ENCODE peak calls at places on chromosomes 3 and 15, in eight cellular contexts. R, C, N, L, V, Y, U and J are unnamed samples.

GRCh38 chr3:196969001-196969659 is 497 bp upstream of the PIGZ start:
- DNase-seq in R (peak; percentile 78), C (peak; percentile 84), N (peak; percentile 62), L (no peak), V (peak; percentile 67), Y (peak; percentile 54), U (no peak), J (peak; percentile 43)

GRCh38 chr3:139520028-139520737 is 19.4 kb downstream of the RBP1 start:
- DNase-seq in R (peak; percentile 46), C (peak; percentile 79), N (no peak), L (peak; percentile 47), V (peak; percentile 52), Y (no peak), U (peak; percentile 65), J (peak; percentile 15)

GRCh38 chr15:32987067-32987466 is 207.4 kb downstream of the FMN1 start:
- DNase-seq in R (no peak), C (no peak), N (no peak), L (no peak), V (no peak), Y (no peak), U (no peak), J (no peak)

GRCh38 chr15:75063338-75063737 is 39.9 kb downstream of the PPCDC start:
- DNase-seq in R (no peak), C (peak; percentile 43), N (no peak), L (no peak), V (no peak), Y (no peak), U (peak; percentile 62), J (no peak)

GRCh38 chr3:141152801-141153678 is 78.6 kb upstream of the PXYLP1 start:
- DNase-seq in R (no peak), C (peak; percentile 66), N (no peak), L (no peak), V (no peak), Y (peak; percentile 51), U (no peak), J (no peak)

GRCh38 chr3:188868803-188869202 is 303.0 kb upstream of the TPRG1 start:
- DNase-seq in R (no peak), C (no peak), N (no peak), L (peak; percentile 6), V (no peak), Y (no peak), U (no peak), J (no peak)

GRCh38 chr3:151962891-151963290 is 89.4 kb downstream of the SUCNR1 start:
- DNase-seq in R (no peak), C (no peak), N (no peak), L (no peak), V (no peak), Y (no peak), U (no peak), J (no peak)

GRCh38 chr3:129003578-129004112 is 2.5 kb downstream of the EFCC1 start:
- DNase-seq in R (no peak), C (no peak), N (peak; percentile 79), L (peak; percentile 36), V (no peak), Y (peak; percentile 60), U (no peak), J (peak; percentile 75)

GRCh38 chr3:189597918-189598317 is 33.3 kb upstream of the TP63 start:
- DNase-seq in R (no peak), C (no peak), N (no peak), L (no peak), V (no peak), Y (no peak), U (no peak), J (no peak)

GRCh38 chr15:74275957-74276356 is 39.8 kb downstream of the CCDC33 start:
- DNase-seq in R (peak; percentile 57), C (no peak), N (no peak), L (no peak), V (no peak), Y (peak; percentile 32), U (no peak), J (no peak)

GRCh38 chr3:58035512-58035867 is 27.3 kb downstream of the FLNB start:
- DNase-seq in R (no peak), C (no peak), N (no peak), L (no peak), V (no peak), Y (no peak), U (no peak), J (no peak)

GRCh38 chr3:138694287-138695007 is 85.9 kb downstream of the FAIM start:
- DNase-seq in R (peak; percentile 7), C (no peak), N (no peak), L (peak; percentile 86), V (no peak), Y (no peak), U (no peak), J (no peak)

GRCh38 chr15:73922186-73923151 is 3.8 kb upstream of the LOXL1 start:
- DNase-seq in R (peak; percentile 52), C (no peak), N (no peak), L (no peak), V (no peak), Y (peak; percentile 85), U (no peak), J (no peak)

GRCh38 chr3:83321891-83322290 is 1560.4 kb upstream of the GBE1 start:
- DNase-seq in R (no peak), C (no peak), N (no peak), L (no peak), V (no peak), Y (no peak), U (no peak), J (no peak)

GRCh38 chr3:171458056-171458856 is 1.9 kb downstream of the TNIK start:
- DNase-seq in R (peak; percentile 36), C (no peak), N (peak; percentile 74), L (no peak), V (no peak), Y (peak; percentile 43), U (no peak), J (peak; percentile 74)

GRCh38 chr3:101635954-101636798 is 40.8 kb downstream of the ZBTB11 start:
- DNase-seq in R (peak; percentile 67), C (peak; percentile 86), N (peak; percentile 74), L (peak; percentile 27), V (peak; percentile 65), Y (peak; percentile 77), U (peak; percentile 49), J (peak; percentile 56)

GRCh38 chr3:33433843-33434242 is 6.4 kb downstream of the UBP1 start:
- DNase-seq in R (no peak), C (no peak), N (no peak), L (no peak), V (no peak), Y (no peak), U (no peak), J (no peak)

GRCh38 chr15:39704684-39705083 is 78.0 kb downstream of the FSIP1 start:
- DNase-seq in R (no peak), C (no peak), N (no peak), L (peak; percentile 57), V (no peak), Y (no peak), U (no peak), J (no peak)

GRCh38 chr3:49341996-49342395 is 2.1 kb upstream of the USP4 start:
- DNase-seq in R (no peak), C (no peak), N (no peak), L (no peak), V (peak; percentile 6), Y (no peak), U (no peak), J (no peak)

GRCh38 chr3:184174646-184175492 is at the start of gene AP2M1:
- DNase-seq in R (peak; percentile 98), C (peak; percentile 99), N (peak; percentile 99), L (peak; percentile 98), V (peak; percentile 99), Y (peak; percentile 99), U (peak; percentile 100), J (peak; percentile 98)
- TF ChIP-seq CTCF in R (no peak), C (no peak), N (no peak), L (peak; percentile 22), V (no peak), Y (no peak), U (no peak), J (no peak)

GRCh38 chr15:57215371-57215770 is 160.9 kb upstream of the CGNL1 start:
- DNase-seq in R (no peak), C (no peak), N (no peak), L (no peak), V (no peak), Y (no peak), U (no peak), J (no peak)
- TF ChIP-seq CTCF in R (no peak), C (no peak), N (no peak), L (no peak), V (no peak), Y (no peak), U (no peak), J (no peak)

DNA sequence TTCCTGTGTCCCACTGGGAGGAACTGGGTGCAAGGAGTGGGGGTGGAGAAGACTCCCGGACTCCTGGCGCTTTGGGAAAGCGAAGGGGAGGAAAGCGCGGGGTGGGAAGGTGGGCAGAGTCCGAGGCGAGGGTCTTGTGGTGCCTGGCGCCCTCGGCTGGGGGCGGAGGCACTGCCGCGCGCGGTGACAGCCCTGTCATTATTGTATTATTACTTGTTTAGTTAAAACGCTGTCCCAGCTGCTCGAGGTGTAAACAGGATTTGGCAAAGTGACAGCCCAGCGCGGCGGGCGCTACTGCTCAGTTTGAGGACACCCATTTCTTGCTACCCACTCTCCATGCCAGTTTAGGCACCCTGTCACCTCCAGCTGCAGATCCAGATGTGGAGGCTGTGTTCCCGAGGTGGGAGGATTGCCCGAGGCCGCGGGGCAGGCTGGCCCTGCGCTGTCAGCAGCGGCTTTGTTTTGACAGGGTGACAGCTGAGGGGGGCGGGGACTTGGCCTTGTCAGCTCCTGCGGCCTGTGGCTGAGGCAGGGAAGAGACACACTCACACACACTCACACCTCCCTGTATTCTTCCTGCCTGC is 1.0 kb downstream of the KAT2B start:
- DNase-seq in R (peak; percentile 81), C (peak; percentile 97), N (peak; percentile 80), L (peak; percentile 53), V (peak; percentile 95), Y (peak; percentile 77), U (peak; percentile 89), J (peak; percentile 91)
- TF ChIP-seq CTCF in R (no peak), C (no peak), N (no peak), L (no peak), V (no peak), Y (peak; percentile 7), U (no peak), J (no peak)

DNA sequence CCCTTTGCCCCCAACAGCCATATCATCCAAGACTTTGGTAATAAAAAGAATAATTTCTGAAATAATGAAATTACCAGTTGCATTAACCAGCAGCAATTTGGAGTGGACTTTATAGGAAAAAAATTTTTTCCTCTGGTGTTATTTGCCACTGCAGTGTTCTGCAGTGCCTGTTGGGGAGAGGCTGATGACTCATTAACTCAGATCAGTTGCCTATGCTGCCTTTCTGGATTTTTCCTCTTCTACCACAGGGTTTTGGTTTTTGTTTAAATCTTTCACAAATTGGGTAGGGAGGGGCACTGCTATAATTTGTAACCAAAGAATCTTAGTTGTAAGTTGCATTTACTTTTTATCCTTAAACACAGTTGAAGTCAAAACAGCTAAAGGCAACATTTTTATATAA is 22.7 kb downstream of the ATP6V1A start:
- DNase-seq in R (peak; percentile 20), C (no peak), N (no peak), L (peak; percentile 52), V (no peak), Y (no peak), U (no peak), J (no peak)
- TF ChIP-seq CTCF in R (no peak), C (no peak), N (no peak), L (no peak), V (no peak), Y (no peak), U (no peak), J (no peak)

GRCh38 chr3:177330771-177331170 is 133.5 kb upstream of the TBL1XR1 start:
- DNase-seq in R (no peak), C (no peak), N (no peak), L (no peak), V (no peak), Y (no peak), U (no peak), J (no peak)
- TF ChIP-seq CTCF in R (no peak), C (no peak), N (no peak), L (no peak), V (no peak), Y (no peak), U (no peak), J (no peak)